ENCODE peak calls at places on chromosomes 5 and 9, in five cellular contexts. F, Y, I, S and M are unnamed samples.

GRCh38 chr5:102231693-102232619 is 64.1 kb downstream of the SLCO4C1 start:
- DNase-seq in F (no peak), I (no peak), Y (no peak), S (no peak), M (no peak)

GRCh38 chr9:127180457-127181314 is 58.3 kb upstream of the ANGPTL2 start:
- DNase-seq in I (no peak), S (peak), F (no peak), Y (no peak), M (no peak)

GRCh38 chr5:170441385-170441784 is 52.2 kb upstream of the KCNMB1 start:
- DNase-seq in I (no peak), F (no peak), S (no peak), Y (no peak), M (no peak)

GRCh38 chr9:79862921-79863890 is 291.4 kb downstream of the TLE4 start:
- DNase-seq in Y (no peak), S (no peak), F (no peak), I (no peak), M (no peak)

GRCh38 chr5:6146264-6146663 is 232.1 kb downstream of the MED10 start:
- DNase-seq in S (no peak), F (no peak), I (no peak), Y (no peak), M (no peak)

GRCh38 chr9:136373300-136374182 is at the start of gene CARD9:
- DNase-seq in Y (no peak), I (no peak), S (peak), F (no peak), M (peak)

GRCh38 chr5:132103380-132103951 is 29.9 kb downstream of the CSF2 start:
- DNase-seq in Y (peak), S (peak), F (no peak), I (peak), M (peak)

GRCh38 chr5:98599016-98599415 is 174.4 kb upstream of the RGMB start:
- DNase-seq in F (no peak), S (no peak), Y (no peak), I (no peak), M (no peak)